ENCODE peak calls at places on chromosomes 6 and 20, in eight cellular contexts. One of them, this sample, is unnamed.

GRCh38 chr6:1584146-1584545 is 25.6 kb upstream of the FOXC1 start:
- DNase-seq in HCT116: no peak
- DNase-seq in MM.1S: no peak
- DNase-seq in PC-3: no peak
- DNase-seq in GM23338: no peak
- DNase-seq in IMR-90: no peak
- DNase-seq in fibroblast of lung: no peak
- DNase-seq in HepG2: no peak
- DNase-seq in this sample: no peak

GRCh38 chr20:56359212-56360132 is 698 bp downstream of the FAM210B start:
- DNase-seq in MM.1S: peak; percentile 21
- DNase-seq in fibroblast of lung: peak; percentile 81
- DNase-seq in HCT116: no peak
- DNase-seq in GM23338: peak; percentile 54
- DNase-seq in HepG2: peak; percentile 79
- DNase-seq in PC-3: peak; percentile 78
- DNase-seq in IMR-90: peak; percentile 73
- DNase-seq in this sample: peak; percentile 75

GRCh38 chr6:38068854-38069253 is 249.3 kb downstream of the ZFAND3 start:
- DNase-seq in HepG2: no peak
- DNase-seq in fibroblast of lung: no peak
- DNase-seq in IMR-90: no peak
- DNase-seq in HCT116: no peak
- DNase-seq in MM.1S: no peak
- DNase-seq in PC-3: peak; percentile 30
- DNase-seq in GM23338: no peak
- DNase-seq in this sample: no peak

GRCh38 chr6:158374020-158374419 is 61.8 kb downstream of the TULP4 start:
- DNase-seq in fibroblast of lung: peak; percentile 30
- DNase-seq in HepG2: no peak
- DNase-seq in MM.1S: no peak
- DNase-seq in PC-3: no peak
- DNase-seq in HCT116: no peak
- DNase-seq in GM23338: no peak
- DNase-seq in IMR-90: peak; percentile 18
- DNase-seq in this sample: no peak

GRCh38 chr6:44245912-44246662 is 814 bp upstream of the HSP90AB1 start:
- DNase-seq in fibroblast of lung: peak; percentile 86
- DNase-seq in MM.1S: peak; percentile 86
- DNase-seq in GM23338: peak; percentile 96
- DNase-seq in HCT116: peak; percentile 89
- DNase-seq in PC-3: peak; percentile 78
- DNase-seq in HepG2: peak; percentile 93
- DNase-seq in IMR-90: peak; percentile 81
- DNase-seq in this sample: peak; percentile 80

GRCh38 chr6:89950879-89951391 is 56.7 kb downstream of the GJA10 start:
- DNase-seq in HCT116: no peak
- DNase-seq in HepG2: no peak
- DNase-seq in IMR-90: no peak
- DNase-seq in GM23338: no peak
- DNase-seq in MM.1S: no peak
- DNase-seq in PC-3: peak; percentile 17
- DNase-seq in fibroblast of lung: peak; percentile 58
- DNase-seq in this sample: peak; percentile 32

GRCh38 chr20:32975698-32976674 is 28.2 kb downstream of the SUN5 start:
- DNase-seq in IMR-90: no peak
- DNase-seq in PC-3: no peak
- DNase-seq in HepG2: peak; percentile 89
- DNase-seq in GM23338: no peak
- DNase-seq in MM.1S: no peak
- DNase-seq in fibroblast of lung: no peak
- DNase-seq in HCT116: no peak
- DNase-seq in this sample: no peak

GRCh38 chr6:170073846-170074245 is 217.0 kb downstream of the DLL1 start:
- DNase-seq in HCT116: no peak
- DNase-seq in IMR-90: no peak
- DNase-seq in fibroblast of lung: no peak
- DNase-seq in PC-3: no peak
- DNase-seq in GM23338: no peak
- DNase-seq in HepG2: no peak
- DNase-seq in MM.1S: no peak
- DNase-seq in this sample: no peak

GRCh38 chr6:152950240-152950639 is 32.6 kb downstream of the FBXO5 start:
- DNase-seq in MM.1S: no peak
- DNase-seq in HepG2: no peak
- DNase-seq in IMR-90: no peak
- DNase-seq in GM23338: no peak
- DNase-seq in HCT116: no peak
- DNase-seq in PC-3: no peak
- DNase-seq in fibroblast of lung: no peak
- DNase-seq in this sample: no peak

GRCh38 chr6:39085129-39085528 is 29.9 kb downstream of the SAYSD1 start:
- DNase-seq in HCT116: no peak
- DNase-seq in fibroblast of lung: no peak
- DNase-seq in PC-3: no peak
- DNase-seq in GM23338: peak; percentile 26
- DNase-seq in HepG2: no peak
- DNase-seq in IMR-90: no peak
- DNase-seq in MM.1S: no peak
- DNase-seq in this sample: no peak

GRCh38 chr6:116313377-116313776 is 33.6 kb upstream of the TSPYL1 start:
- DNase-seq in MM.1S: no peak
- DNase-seq in GM23338: no peak
- DNase-seq in HepG2: no peak
- DNase-seq in PC-3: no peak
- DNase-seq in fibroblast of lung: peak; percentile 58
- DNase-seq in IMR-90: peak; percentile 42
- DNase-seq in HCT116: no peak
- DNase-seq in this sample: peak; percentile 28

GRCh38 chr6:20947977-20948376 is 413.7 kb downstream of the CDKAL1 start:
- DNase-seq in HepG2: no peak
- DNase-seq in PC-3: no peak
- DNase-seq in MM.1S: no peak
- DNase-seq in HCT116: no peak
- DNase-seq in IMR-90: no peak
- DNase-seq in GM23338: no peak
- DNase-seq in fibroblast of lung: no peak
- DNase-seq in this sample: no peak

GRCh38 chr20:2290486-2290885 is 5.3 kb upstream of the TGM3 start:
- DNase-seq in PC-3: no peak
- DNase-seq in IMR-90: no peak
- DNase-seq in HCT116: no peak
- DNase-seq in fibroblast of lung: no peak
- DNase-seq in MM.1S: no peak
- DNase-seq in HepG2: no peak
- DNase-seq in GM23338: no peak
- DNase-seq in this sample: no peak

GRCh38 chr6:124747336-124747735 is 214.9 kb upstream of the RNF217 start:
- DNase-seq in GM23338: no peak
- DNase-seq in fibroblast of lung: no peak
- DNase-seq in HepG2: no peak
- DNase-seq in MM.1S: no peak
- DNase-seq in HCT116: no peak
- DNase-seq in IMR-90: no peak
- DNase-seq in PC-3: no peak
- DNase-seq in this sample: no peak

GRCh38 chr20:25863536-25864325 is 167.1 kb upstream of the ZNF337 start:
- DNase-seq in GM23338: peak; percentile 64
- DNase-seq in MM.1S: no peak
- DNase-seq in PC-3: peak; percentile 34
- DNase-seq in HepG2: peak; percentile 45
- DNase-seq in IMR-90: no peak
- DNase-seq in fibroblast of lung: no peak
- DNase-seq in HCT116: no peak
- DNase-seq in this sample: no peak

GRCh38 chr6:116881236-116881635 is 4.2 kb downstream of the RFX6 start:
- DNase-seq in MM.1S: no peak
- DNase-seq in fibroblast of lung: no peak
- DNase-seq in HepG2: peak; percentile 9
- DNase-seq in GM23338: no peak
- DNase-seq in HCT116: peak; percentile 7
- DNase-seq in IMR-90: no peak
- DNase-seq in PC-3: peak; percentile 53
- DNase-seq in this sample: no peak

GRCh38 chr6:13992417-13993055 is 67.8 kb downstream of the RNF182 start:
- DNase-seq in MM.1S: no peak
- DNase-seq in IMR-90: peak; percentile 86
- DNase-seq in fibroblast of lung: peak; percentile 75
- DNase-seq in HepG2: no peak
- DNase-seq in PC-3: peak; percentile 96
- DNase-seq in HCT116: peak; percentile 41
- DNase-seq in GM23338: no peak
- DNase-seq in this sample: peak; percentile 79

GRCh38 chr6:3232017-3232838 is 4.8 kb upstream of the TUBB2B start:
- DNase-seq in PC-3: no peak
- DNase-seq in HepG2: no peak
- DNase-seq in fibroblast of lung: no peak
- DNase-seq in HCT116: no peak
- DNase-seq in MM.1S: no peak
- DNase-seq in GM23338: peak; percentile 46
- DNase-seq in IMR-90: no peak
- DNase-seq in this sample: no peak

GRCh38 chr6:12034349-12034748 is 22.2 kb downstream of the HIVEP1 start:
- DNase-seq in MM.1S: no peak
- DNase-seq in IMR-90: no peak
- DNase-seq in HepG2: no peak
- DNase-seq in HCT116: no peak
- DNase-seq in PC-3: no peak
- DNase-seq in GM23338: no peak
- DNase-seq in fibroblast of lung: no peak
- DNase-seq in this sample: no peak

GRCh38 chr6:12034831-12035230 is 22.7 kb downstream of the HIVEP1 start:
- DNase-seq in PC-3: no peak
- DNase-seq in GM23338: no peak
- DNase-seq in IMR-90: no peak
- DNase-seq in HCT116: no peak
- DNase-seq in fibroblast of lung: no peak
- DNase-seq in MM.1S: no peak
- DNase-seq in HepG2: no peak
- DNase-seq in this sample: no peak

GRCh38 chr6:12030993-12031550 is 19.0 kb downstream of the HIVEP1 start:
- DNase-seq in MM.1S: no peak
- DNase-seq in GM23338: no peak
- DNase-seq in PC-3: no peak
- DNase-seq in HCT116: no peak
- DNase-seq in IMR-90: peak; percentile 57
- DNase-seq in fibroblast of lung: peak; percentile 57
- DNase-seq in HepG2: no peak
- DNase-seq in this sample: peak; percentile 18

GRCh38 chr6:12032783-12033573 is 20.9 kb downstream of the HIVEP1 start:
- DNase-seq in MM.1S: no peak
- DNase-seq in GM23338: no peak
- DNase-seq in HepG2: no peak
- DNase-seq in PC-3: no peak
- DNase-seq in fibroblast of lung: no peak
- DNase-seq in IMR-90: no peak
- DNase-seq in HCT116: no peak
- DNase-seq in this sample: no peak

GRCh38 chr6:12033770-12034169 is 21.7 kb downstream of the HIVEP1 start:
- DNase-seq in GM23338: no peak
- DNase-seq in PC-3: peak; percentile 69
- DNase-seq in HepG2: no peak
- DNase-seq in HCT116: no peak
- DNase-seq in fibroblast of lung: peak; percentile 68
- DNase-seq in IMR-90: peak; percentile 56
- DNase-seq in MM.1S: no peak
- DNase-seq in this sample: peak; percentile 81
- H4K20me1 ChIP-seq in GM23338: peaks cover 3% of the 10 kb centered on the region
- H4K20me1 ChIP-seq in PC-3: no peaks in the 10 kb centered on the region
- H4K20me1 ChIP-seq in HepG2: no peaks in the 10 kb centered on the region
- H4K20me1 ChIP-seq in HCT116: no peaks in the 10 kb centered on the region
- H4K20me1 ChIP-seq in fibroblast of lung: no peaks in the 10 kb centered on the region
- H4K20me1 ChIP-seq in IMR-90: peaks cover 5% of the 10 kb centered on the region
- H4K20me1 ChIP-seq in MM.1S: no peaks in the 10 kb centered on the region
- H4K20me1 ChIP-seq in this sample: no peaks in the 10 kb centered on the region

DNA sequence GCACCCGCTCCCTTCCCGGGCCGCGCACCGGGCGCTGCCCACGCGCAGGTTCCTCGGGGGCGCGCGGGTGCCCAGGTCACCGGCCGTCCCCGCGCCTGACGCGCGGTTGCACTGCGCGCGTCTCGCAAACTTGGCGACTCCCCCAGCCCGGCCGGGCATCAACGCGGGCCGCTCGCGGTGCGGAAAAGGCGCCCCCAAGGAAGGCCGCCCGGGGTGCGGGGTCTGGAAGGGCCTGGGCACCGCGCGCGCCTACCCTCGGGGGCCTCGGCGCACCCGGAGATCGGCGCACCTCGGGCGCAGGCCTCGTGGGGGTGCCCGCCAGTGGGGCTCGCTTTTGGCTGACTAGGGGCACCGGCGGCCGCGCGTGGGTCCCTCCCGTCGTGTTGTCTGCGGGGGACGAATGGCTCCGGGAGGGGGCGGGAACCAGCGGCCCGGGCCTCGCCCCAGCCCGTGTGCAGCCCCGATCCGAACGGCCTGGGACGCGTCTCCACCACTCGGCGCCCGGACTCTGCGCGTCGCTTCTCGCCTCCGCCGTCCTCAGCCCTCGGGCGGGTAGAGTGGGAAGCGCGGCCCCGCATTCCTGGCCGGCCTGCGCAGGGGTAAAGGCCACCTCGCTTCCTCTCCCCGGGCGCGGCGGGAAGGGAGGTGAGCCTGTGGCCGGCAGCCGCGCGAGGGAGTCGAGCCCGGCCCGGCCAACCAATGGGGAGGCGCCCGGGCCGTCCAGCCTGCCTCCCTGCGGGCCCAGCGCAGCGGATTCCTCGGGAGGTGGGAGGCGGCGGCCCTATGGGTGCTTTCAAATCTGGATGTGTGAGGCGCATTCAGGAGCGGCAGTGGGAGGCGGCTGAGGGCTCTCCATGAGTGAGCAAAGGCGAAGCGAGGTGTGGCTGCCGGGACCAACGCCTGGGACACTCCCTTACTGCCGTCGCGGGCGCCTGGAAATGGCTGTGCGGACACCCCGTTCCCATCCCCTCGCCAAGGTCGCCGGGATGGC is 927 bp upstream of the ZBTB46 start:
- DNase-seq in GM23338: peak; percentile 75
- DNase-seq in IMR-90: no peak
- DNase-seq in HepG2: peak; percentile 64
- DNase-seq in fibroblast of lung: peak; percentile 32
- DNase-seq in MM.1S: no peak
- DNase-seq in HCT116: peak; percentile 4
- DNase-seq in PC-3: no peak
- DNase-seq in this sample: no peak
- H3K27me3 ChIP-seq in GM23338: peaks cover 48% of the 10 kb centered on the region
- H3K27me3 ChIP-seq in IMR-90: no peaks in the 10 kb centered on the region
- H3K27me3 ChIP-seq in HepG2: peaks cover 16% of the 10 kb centered on the region
- H3K27me3 ChIP-seq in fibroblast of lung: peaks cover 10% of the 10 kb centered on the region
- H3K27me3 ChIP-seq in MM.1S: peaks cover 53% of the 10 kb centered on the region
- H3K27me3 ChIP-seq in HCT116: no peaks in the 10 kb centered on the region
- H3K27me3 ChIP-seq in PC-3: no peaks in the 10 kb centered on the region
- H3K27me3 ChIP-seq in this sample: peaks cover 19% of the 10 kb centered on the region

GRCh38 chr6:56789879-56790278 is 147.2 kb upstream of the DST start:
- DNase-seq in GM23338: no peak
- DNase-seq in HCT116: no peak
- DNase-seq in HepG2: no peak
- DNase-seq in IMR-90: no peak
- DNase-seq in MM.1S: no peak
- DNase-seq in fibroblast of lung: no peak
- DNase-seq in PC-3: no peak
- DNase-seq in this sample: peak; percentile 94
- H4K20me1 ChIP-seq in GM23338: no peaks in the 10 kb centered on the region
- H4K20me1 ChIP-seq in HCT116: no peaks in the 10 kb centered on the region
- H4K20me1 ChIP-seq in HepG2: no peaks in the 10 kb centered on the region
- H4K20me1 ChIP-seq in IMR-90: peaks cover 53% of the 10 kb centered on the region
- H4K20me1 ChIP-seq in MM.1S: no peaks in the 10 kb centered on the region
- H4K20me1 ChIP-seq in fibroblast of lung: no peaks in the 10 kb centered on the region
- H4K20me1 ChIP-seq in PC-3: no peaks in the 10 kb centered on the region
- H4K20me1 ChIP-seq in this sample: no peaks in the 10 kb centered on the region

GRCh38 chr6:99609839-99610489 is 3.3 kb downstream of the PRDM13 start:
- DNase-seq in IMR-90: no peak
- DNase-seq in GM23338: no peak
- DNase-seq in PC-3: no peak
- DNase-seq in fibroblast of lung: no peak
- DNase-seq in MM.1S: no peak
- DNase-seq in HepG2: no peak
- DNase-seq in HCT116: no peak
- DNase-seq in this sample: no peak
- H3K27me3 ChIP-seq in IMR-90: peaks cover 93% of the 10 kb centered on the region
- H3K27me3 ChIP-seq in GM23338: peaks cover 99% of the 10 kb centered on the region
- H3K27me3 ChIP-seq in PC-3: peaks cover 46% of the 10 kb centered on the region
- H3K27me3 ChIP-seq in fibroblast of lung: peaks cover 90% of the 10 kb centered on the region
- H3K27me3 ChIP-seq in MM.1S: peaks cover 13% of the 10 kb centered on the region
- H3K27me3 ChIP-seq in HepG2: peaks cover 12% of the 10 kb centered on the region
- H3K27me3 ChIP-seq in HCT116: no peaks in the 10 kb centered on the region
- H3K27me3 ChIP-seq in this sample: peaks cover 84% of the 10 kb centered on the region